ENCODE peak calls at places on chromosome 13, in four cellular contexts. J is WTC11, D is uterus, N is GM13977. Z is an unnamed sample.

GRCh38 chr13:60690607-60691006 is 293.6 kb downstream of the TDRD3 start:
- DNase-seq in J (no peak), D (no peak), N (no peak), Z (no peak)

GRCh38 chr13:75760182-75760981 is 124.3 kb downstream of the LMO7 start:
- DNase-seq in J (no peak), D (no peak), N (no peak), Z (no peak)

GRCh38 chr13:52374389-52374788 is 31.6 kb downstream of the THSD1 start:
- DNase-seq in J (no peak), D (no peak), N (no peak), Z (no peak)

GRCh38 chr13:45782327-45783045 is 69.1 kb downstream of the SIAH3 start:
- DNase-seq in J (no peak), D (no peak), N (no peak), Z (no peak)

GRCh38 chr13:74132768-74133656 is 1.2 kb downstream of the KLF12 start:
- DNase-seq in J (peak), D (peak), N (peak), Z (peak)

GRCh38 chr13:41019578-41020347 is 647 bp upstream of the ELF1 start:
- DNase-seq in J (no peak), D (no peak), N (no peak), Z (no peak)

GRCh38 chr13:107124129-107124718 is 556.3 kb upstream of the ARGLU1 start:
- DNase-seq in J (no peak), D (no peak), N (no peak), Z (no peak)

GRCh38 chr13:107209811-107210210 is 641.9 kb upstream of the ARGLU1 start:
- DNase-seq in J (no peak), D (no peak), N (no peak), Z (no peak)

GRCh38 chr13:65292488-65292901 is 1937.6 kb downstream of the PCDH9 start:
- DNase-seq in J (no peak), D (no peak), N (no peak), Z (no peak)

GRCh38 chr13:49733181-49733951 is 42.1 kb upstream of the EBPL start:
- DNase-seq in J (no peak), D (no peak), N (no peak), Z (no peak)

GRCh38 chr13:45490068-45490467 is 25.3 kb downstream of the COG3 start:
- DNase-seq in J (no peak), D (no peak), N (no peak), Z (no peak)

GRCh38 chr13:39765801-39766463 is 110.5 kb downstream of the COG6 start:
- DNase-seq in J (peak), D (peak), N (no peak), Z (no peak)

GRCh38 chr13:52084971-52085370 is 43.9 kb downstream of the NEK5 start:
- DNase-seq in J (no peak), D (no peak), N (no peak), Z (no peak)

GRCh38 chr13:61774903-61775302 is 359.3 kb upstream of the PCDH20 start:
- DNase-seq in J (no peak), D (no peak), N (no peak), Z (no peak)

GRCh38 chr13:64075543-64076271 is 2660.1 kb upstream of the PCDH20 start:
- DNase-seq in J (no peak), D (no peak), N (no peak), Z (peak)

DNA sequence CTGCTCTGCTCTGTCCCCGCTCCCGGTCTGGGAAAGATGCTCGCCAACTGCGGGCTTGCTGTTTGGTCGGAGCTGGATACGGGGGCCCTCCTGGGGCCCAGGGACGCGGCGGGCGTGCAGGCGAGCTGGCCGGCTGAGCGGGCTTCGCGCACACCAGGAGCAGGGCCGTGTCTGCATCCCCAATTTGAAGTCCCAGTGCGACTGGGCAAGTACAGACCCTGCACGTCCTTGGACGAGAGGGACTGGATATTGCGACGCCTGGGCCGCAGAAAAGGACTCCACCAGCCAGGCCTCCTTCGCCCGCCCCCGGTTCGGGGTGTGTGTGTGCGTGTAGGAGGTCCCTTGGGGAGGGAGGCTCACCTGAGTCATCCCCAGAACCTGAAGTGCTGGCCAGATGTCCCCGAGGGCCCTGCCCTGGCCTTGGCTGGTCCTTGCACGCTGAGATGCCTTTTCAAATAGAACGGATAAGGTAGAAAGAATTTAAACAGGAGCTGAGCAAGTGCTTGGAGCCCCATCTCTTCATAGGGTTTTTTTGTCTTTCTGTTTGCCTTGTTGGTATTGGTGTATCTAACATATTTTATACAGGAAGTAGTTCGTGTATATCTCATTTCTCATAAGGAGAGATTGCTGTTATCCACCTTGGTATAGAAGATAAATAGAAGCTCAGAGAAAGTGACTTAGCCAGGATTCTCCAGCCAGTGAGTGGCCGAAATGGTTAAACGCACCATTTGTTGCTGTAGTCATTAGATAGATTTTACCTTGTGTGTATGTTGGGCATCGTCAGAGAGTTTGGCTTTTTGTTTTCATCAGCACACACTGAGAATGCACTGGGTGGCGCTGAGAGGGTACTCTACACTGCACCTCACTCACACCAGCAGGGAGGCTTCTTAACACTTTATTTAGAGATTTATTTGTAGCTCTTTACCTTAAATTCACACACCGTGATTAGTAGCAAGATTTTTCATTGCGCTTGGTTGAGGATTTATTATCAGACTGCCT is 1.1 kb downstream of the NAXD start:
- DNase-seq in J (peak), D (no peak), N (peak), Z (peak)
- TF ChIP-seq CTCF in J (no peak), D (no peak), N (peak), Z (peak)

GRCh38 chr13:95039415-95039814 is 261.8 kb downstream of the ABCC4 start:
- DNase-seq in J (no peak), D (no peak), N (no peak), Z (no peak)

GRCh38 chr13:95038949-95039348 is 262.3 kb downstream of the ABCC4 start:
- DNase-seq in J (no peak), D (no peak), N (no peak), Z (no peak)

GRCh38 chr13:95033890-95034289 is 267.4 kb downstream of the ABCC4 start:
- DNase-seq in J (no peak), D (no peak), N (peak), Z (peak)

GRCh38 chr13:95032114-95032513 is 269.1 kb downstream of the ABCC4 start:
- DNase-seq in J (no peak), D (no peak), N (no peak), Z (no peak)

DNA sequence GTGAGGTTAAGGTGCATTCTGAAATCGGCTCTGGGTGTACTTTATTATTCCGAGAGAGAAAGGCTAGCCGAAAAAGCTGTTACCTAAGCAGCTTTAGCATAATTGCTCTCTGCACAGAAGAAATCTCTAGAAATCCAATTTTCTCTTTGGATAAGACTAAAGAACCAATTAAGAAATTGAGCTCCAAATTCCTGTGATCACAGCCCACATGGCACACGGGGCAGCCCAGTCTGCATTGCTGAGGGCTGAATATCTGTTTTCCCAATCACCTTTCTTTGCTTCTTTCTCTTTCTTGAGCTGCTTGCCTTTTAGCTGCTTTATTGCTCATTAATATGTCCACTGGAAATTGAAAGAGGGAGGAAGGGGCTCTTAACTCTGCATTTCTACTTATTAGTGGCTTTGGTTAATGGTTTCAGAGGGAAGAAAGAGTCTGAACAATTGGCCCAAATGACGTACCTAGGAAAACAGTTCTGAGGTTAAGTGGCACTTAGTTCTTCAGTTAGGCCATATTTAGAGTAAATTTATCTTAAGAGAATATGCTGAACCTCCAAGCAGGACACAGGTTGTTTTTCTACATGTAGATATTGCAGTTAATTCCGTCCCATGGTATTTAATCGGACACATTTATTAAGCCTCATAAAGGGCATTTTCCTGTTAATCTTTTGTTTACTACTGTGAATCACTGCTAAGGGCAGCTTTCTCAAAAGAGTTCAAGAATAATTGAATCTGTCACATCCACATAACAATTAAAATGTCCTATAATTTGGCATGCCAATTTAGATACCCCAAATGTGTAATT is 265.7 kb downstream of the ABCC4 start:
- DNase-seq in J (no peak), D (no peak), N (no peak), Z (no peak)
- TF ChIP-seq CTCF in J (no peak), D (no peak), N (no peak), Z (no peak)

DNA sequence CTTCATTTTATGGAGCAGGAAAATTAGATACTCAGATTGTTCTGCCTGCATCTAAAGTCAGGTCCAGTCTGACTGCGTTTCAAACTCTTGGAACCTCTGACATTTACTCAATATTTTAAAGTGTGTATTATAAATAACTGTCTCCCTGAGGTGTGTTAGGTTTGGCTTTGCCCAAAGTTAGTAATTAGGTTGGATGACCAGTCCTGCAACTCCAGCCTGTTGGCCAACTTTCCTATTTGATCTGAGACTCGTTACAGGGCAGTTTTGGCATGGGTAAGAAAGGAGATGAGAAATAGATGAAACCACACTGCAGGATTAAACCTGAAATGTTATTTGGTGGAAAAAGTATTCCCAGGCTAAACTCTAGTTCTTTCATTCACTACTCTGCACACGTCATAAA is 357.2 kb downstream of the DCT start:
- DNase-seq in J (no peak), D (no peak), N (no peak), Z (no peak)
- TF ChIP-seq CTCF in J (no peak), D (no peak), N (no peak), Z (no peak)

GRCh38 chr13:113862766-113863510 is 938 bp downstream of the GAS6 start:
- DNase-seq in J (peak), D (no peak), N (peak), Z (peak)

GRCh38 chr13:113862191-113862765 is 1.6 kb downstream of the GAS6 start:
- DNase-seq in J (no peak), D (no peak), N (no peak), Z (no peak)

GRCh38 chr13:113861433-113862030 is 2.3 kb downstream of the GAS6 start:
- DNase-seq in J (no peak), D (no peak), N (no peak), Z (no peak)

GRCh38 chr13:113864303-113864890 is 521 bp upstream of the GAS6 start:
- DNase-seq in J (no peak), D (no peak), N (no peak), Z (no peak)

DNA sequence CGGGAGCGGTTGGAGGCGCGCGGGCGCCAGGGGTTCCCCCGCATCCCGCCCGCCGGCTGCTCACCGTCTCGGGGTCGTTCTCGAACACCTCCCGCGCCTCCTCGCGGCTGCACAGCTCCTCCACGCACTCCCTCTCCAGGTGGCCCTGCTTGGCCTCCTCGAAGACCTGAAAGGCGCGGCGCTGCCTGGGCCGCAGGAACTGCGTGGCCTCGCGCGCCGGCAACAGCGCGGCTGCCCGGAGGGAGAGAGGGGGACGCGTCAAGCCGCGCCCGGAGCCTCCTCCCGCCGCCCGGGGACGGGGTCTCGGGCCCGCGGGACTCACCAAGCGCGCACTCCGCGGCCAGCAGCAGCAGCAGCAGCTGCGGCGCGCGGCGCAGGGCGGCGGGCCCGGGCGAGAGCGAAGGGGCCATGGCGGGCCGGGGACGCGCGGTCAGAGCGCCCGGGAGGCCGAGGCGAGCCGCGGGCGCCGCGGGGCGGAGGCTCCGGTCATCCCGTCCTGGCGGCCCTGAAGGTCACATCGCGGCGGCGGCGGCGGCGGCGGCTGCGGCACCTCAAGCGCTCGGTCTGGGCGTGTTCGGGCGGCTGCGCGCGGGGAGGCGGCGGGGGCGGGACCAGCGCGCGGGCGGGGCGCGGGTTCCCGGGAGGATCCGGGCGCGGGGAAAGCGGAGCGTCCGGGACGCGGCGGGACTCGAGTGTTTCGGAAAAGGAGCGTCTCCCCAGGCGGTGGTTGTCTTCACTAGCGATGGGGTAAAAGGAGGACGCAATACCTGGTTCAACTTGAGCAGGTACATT is at the start of gene GAS6:
- DNase-seq in J (peak), D (peak), N (peak), Z (peak)
- TF ChIP-seq CTCF in J (no peak), D (peak), N (no peak), Z (no peak)

GRCh38 chr13:38223093-38223492 is 126.6 kb upstream of the UFM1 start:
- DNase-seq in J (peak), D (peak), N (no peak), Z (no peak)
- TF ChIP-seq CTCF in J (no peak), D (peak), N (no peak), Z (peak)

GRCh38 chr13:100854091-100854490 is 179.5 kb upstream of the TMTC4 start:
- DNase-seq in J (peak), D (no peak), N (no peak), Z (no peak)

GRCh38 chr13:100855151-100855550 is 180.6 kb upstream of the TMTC4 start:
- DNase-seq in J (no peak), D (no peak), N (no peak), Z (no peak)

GRCh38 chr13:100860866-100861265 is 186.3 kb upstream of the TMTC4 start:
- DNase-seq in J (no peak), D (no peak), N (no peak), Z (no peak)

DNA sequence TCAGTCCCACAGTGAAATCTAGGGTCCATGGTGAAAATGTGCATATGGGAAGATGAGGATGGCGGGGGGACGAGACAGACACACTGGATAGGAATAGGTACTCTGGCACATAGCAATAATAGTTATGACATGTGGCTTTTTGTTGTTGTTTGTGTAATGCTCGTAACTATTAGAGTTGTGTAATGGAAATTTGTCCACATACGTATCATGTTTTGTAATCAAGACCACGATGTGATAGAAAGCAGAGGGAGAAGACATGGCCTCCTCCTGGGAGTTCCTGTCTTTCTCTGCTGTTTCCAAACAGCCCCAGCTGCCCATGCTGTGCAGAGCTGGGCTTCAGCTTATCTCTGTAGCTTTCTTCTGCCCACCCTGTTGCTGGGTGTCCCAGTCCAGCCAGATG is 185.3 kb upstream of the TMTC4 start:
- DNase-seq in J (no peak), D (no peak), N (no peak), Z (no peak)
- TF ChIP-seq CTCF in J (no peak), D (no peak), N (no peak), Z (no peak)

DNA sequence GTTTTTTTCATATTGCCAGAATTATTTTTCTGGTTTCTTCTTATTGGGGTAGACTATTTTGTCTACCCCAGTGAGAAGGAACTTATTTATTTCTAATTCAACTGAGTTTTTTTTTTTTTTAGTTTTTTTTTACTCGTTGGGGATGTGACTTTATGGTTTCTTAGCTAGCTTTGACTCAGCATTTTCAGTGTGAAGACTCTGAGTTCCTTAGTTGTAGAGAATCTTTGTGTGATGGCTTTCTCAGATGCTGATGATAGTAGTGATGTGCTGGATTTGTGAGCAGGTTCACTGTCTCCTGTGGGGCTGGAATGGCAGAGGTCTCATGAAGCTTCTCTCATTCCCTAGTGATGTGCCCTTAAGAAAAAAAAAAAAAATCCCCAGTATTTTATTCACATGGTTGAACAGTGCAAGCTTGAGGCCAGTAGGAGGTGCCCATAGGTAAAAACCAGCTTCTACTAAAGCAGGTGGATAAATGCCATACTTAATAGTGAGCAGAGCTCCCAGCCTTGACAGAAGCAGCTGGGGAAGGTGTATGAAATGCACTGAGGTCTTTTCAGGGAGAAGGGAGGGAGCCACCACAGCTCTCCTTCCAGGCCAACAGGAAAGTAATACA is 106.2 kb upstream of the KLF5 start:
- DNase-seq in J (no peak), D (no peak), N (no peak), Z (no peak)
- TF ChIP-seq CTCF in J (no peak), D (no peak), N (no peak), Z (no peak)